ENCODE peak calls at places on chromosomes 13 and 19, in five cellular contexts. V, K, R, A and U are unnamed samples.

GRCh38 chr13:113904411-113904810 is 40.5 kb upstream of the GAS6 start:
- DNase-seq in R (peak; percentile 64), V (no peak), A (peak; percentile 42), K (no peak), U (no peak)

GRCh38 chr13:42102961-42103688 is 54.7 kb downstream of the DGKH start:
- DNase-seq in V (peak; percentile 58), K (peak; percentile 49), R (no peak), A (no peak), U (no peak)

GRCh38 chr13:65913173-65913572 is 1317.0 kb downstream of the PCDH9 start:
- DNase-seq in A (no peak), K (peak; percentile 37), V (peak; percentile 90), R (no peak), U (peak; percentile 71)

GRCh38 chr19:38251564-38252051 is 4.6 kb downstream of the PPP1R14A start:
- DNase-seq in A (no peak), V (no peak), R (no peak), K (no peak), U (no peak)

GRCh38 chr19:1308718-1309117 is 23.0 kb downstream of the EFNA2 start:
- DNase-seq in K (no peak), A (no peak), V (no peak), R (no peak), U (no peak)

GRCh38 chr13:42894765-42895181 is 97.3 kb downstream of the EPSTI1 start:
- DNase-seq in A (no peak), R (peak; percentile 49), K (no peak), V (peak; percentile 58), U (no peak)

GRCh38 chr19:11538232-11539036 is at the start of gene CNN1:
- DNase-seq in K (no peak), A (peak; percentile 66), R (no peak), V (peak; percentile 63), U (no peak)

GRCh38 chr13:82356667-82357066 is 1525.6 kb downstream of the SLITRK1 start:
- DNase-seq in A (no peak), K (no peak), R (no peak), V (peak; percentile 5), U (peak; percentile 2)

GRCh38 chr19:16380943-16381755 is 56.5 kb downstream of the KLF2 start:
- DNase-seq in K (no peak), R (peak; percentile 3), A (no peak), V (no peak), U (no peak)

GRCh38 chr13:61685683-61686013 is 270.0 kb upstream of the PCDH20 start:
- DNase-seq in A (no peak), V (peak; percentile 12), K (no peak), R (no peak), U (no peak)

GRCh38 chr19:14182481-14182880 is 23.5 kb downstream of the ADGRL1 start:
- DNase-seq in V (no peak), A (no peak), R (no peak), K (no peak), U (no peak)

GRCh38 chr19:1027953-1028902 is 1.8 kb downstream of the CNN2 start:
- DNase-seq in V (peak; percentile 99), A (peak; percentile 78), K (peak; percentile 66), R (peak; percentile 84), U (peak; percentile 92)

GRCh38 chr19:610801-611505 is 21.3 kb downstream of the HCN2 start:
- DNase-seq in A (no peak), V (peak; percentile 97), R (peak; percentile 35), K (no peak), U (peak; percentile 69)

GRCh38 chr13:42892760-42893159 is 99.3 kb downstream of the EPSTI1 start:
- DNase-seq in R (no peak), A (no peak), V (no peak), K (no peak), U (no peak)

GRCh38 chr19:860481-861098 is 1.1 kb downstream of the CFD start:
- DNase-seq in A (no peak), V (peak; percentile 37), R (peak; percentile 67), K (no peak), U (peak; percentile 23)

GRCh38 chr13:99496322-99497142 is 4.7 kb upstream of the TM9SF2 start:
- DNase-seq in K (no peak), A (no peak), R (peak; percentile 32), V (no peak), U (peak; percentile 20)

GRCh38 chr13:54750521-54750920 is 1721.9 kb downstream of the OLFM4 start:
- DNase-seq in A (no peak), V (no peak), K (no peak), R (peak; percentile 11), U (no peak)

GRCh38 chr19:18098891-18099622 is 1.5 kb downstream of the MAST3 start:
- DNase-seq in V (no peak), A (no peak), R (peak; percentile 30), K (no peak), U (no peak)

GRCh38 chr19:35116085-35116801 is 620 bp downstream of the FXYD3 start:
- DNase-seq in A (peak; percentile 80), K (no peak), R (peak; percentile 69), V (no peak), U (no peak)

GRCh38 chr13:67223024-67223423 is 7.1 kb downstream of the PCDH9 start:
- DNase-seq in R (no peak), A (no peak), K (no peak), V (peak; percentile 65), U (peak; percentile 21)

GRCh38 chr13:52961196-52961845 is 67.3 kb upstream of the OLFM4 start:
- DNase-seq in V (no peak), A (no peak), R (no peak), K (no peak), U (no peak)

GRCh38 chr13:83884141-83884540 is 1.9 kb upstream of the SLITRK1 start:
- DNase-seq in V (no peak), K (no peak), A (no peak), R (no peak), U (peak; percentile 59)
- TF ChIP-seq CTCF in V (no peak), K (no peak), A (no peak), R (no peak), U (no peak)

GRCh38 chr19:30047355-30047895 is 105.4 kb downstream of the URI1 start:
- DNase-seq in R (no peak), A (no peak), K (no peak), V (no peak), U (no peak)

GRCh38 chr19:30049226-30049625 is 107.2 kb downstream of the URI1 start:
- DNase-seq in A (no peak), R (no peak), K (no peak), V (no peak), U (no peak)

GRCh38 chr19:30044273-30045259 is 102.5 kb downstream of the URI1 start:
- DNase-seq in R (no peak), K (no peak), V (no peak), A (no peak), U (no peak)

GRCh38 chr19:30049844-30050667 is 108.0 kb downstream of the URI1 start:
- DNase-seq in A (no peak), R (no peak), V (no peak), K (no peak), U (no peak)

DNA sequence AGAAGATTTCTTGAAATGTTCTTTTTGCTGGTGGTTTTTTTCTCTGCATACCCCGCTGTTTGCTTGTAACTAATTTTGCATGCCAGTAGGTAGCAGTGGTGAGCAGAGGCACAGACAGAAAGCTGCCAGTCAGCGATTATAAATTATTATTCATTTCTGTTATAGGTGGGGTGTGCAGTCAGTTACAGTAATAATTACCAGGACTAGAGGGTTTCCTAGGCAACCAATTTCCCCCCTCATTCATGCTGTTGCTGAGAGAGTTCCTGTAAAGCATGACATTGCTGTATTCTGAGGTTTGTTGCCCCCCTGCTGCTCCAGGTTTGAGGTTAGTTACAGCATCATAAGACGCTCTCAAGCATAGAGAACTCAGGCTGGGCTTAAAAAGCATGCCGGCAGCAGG is 104.5 kb downstream of the URI1 start:
- DNase-seq in A (no peak), K (no peak), R (no peak), V (peak; percentile 72), U (no peak)
- TF ChIP-seq CTCF in A (no peak), K (peak; percentile 64), R (no peak), V (peak; percentile 64), U (peak; percentile 64)

DNA sequence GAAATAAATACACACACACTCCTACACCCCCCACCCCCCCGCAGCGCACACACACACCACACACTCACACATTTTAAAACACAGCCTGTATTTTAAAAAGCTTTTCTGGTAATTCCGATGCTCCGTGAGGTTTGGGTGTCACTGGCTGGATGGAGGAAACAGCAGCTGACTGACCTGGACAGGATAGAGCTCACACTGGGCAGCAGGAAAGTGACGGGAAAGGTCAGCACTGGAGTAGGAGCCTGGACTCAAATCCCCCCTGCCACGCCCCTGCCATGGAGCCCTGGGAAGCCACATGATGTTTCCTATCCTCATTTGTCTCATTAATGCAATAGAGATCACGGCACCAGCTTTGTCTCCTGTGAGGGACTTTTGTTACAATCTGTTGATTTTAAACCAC is 49.3 kb upstream of the STARD13 start:
- DNase-seq in R (no peak), A (no peak), K (no peak), V (no peak), U (no peak)
- TF ChIP-seq CTCF in R (no peak), A (no peak), K (no peak), V (no peak), U (no peak)

DNA sequence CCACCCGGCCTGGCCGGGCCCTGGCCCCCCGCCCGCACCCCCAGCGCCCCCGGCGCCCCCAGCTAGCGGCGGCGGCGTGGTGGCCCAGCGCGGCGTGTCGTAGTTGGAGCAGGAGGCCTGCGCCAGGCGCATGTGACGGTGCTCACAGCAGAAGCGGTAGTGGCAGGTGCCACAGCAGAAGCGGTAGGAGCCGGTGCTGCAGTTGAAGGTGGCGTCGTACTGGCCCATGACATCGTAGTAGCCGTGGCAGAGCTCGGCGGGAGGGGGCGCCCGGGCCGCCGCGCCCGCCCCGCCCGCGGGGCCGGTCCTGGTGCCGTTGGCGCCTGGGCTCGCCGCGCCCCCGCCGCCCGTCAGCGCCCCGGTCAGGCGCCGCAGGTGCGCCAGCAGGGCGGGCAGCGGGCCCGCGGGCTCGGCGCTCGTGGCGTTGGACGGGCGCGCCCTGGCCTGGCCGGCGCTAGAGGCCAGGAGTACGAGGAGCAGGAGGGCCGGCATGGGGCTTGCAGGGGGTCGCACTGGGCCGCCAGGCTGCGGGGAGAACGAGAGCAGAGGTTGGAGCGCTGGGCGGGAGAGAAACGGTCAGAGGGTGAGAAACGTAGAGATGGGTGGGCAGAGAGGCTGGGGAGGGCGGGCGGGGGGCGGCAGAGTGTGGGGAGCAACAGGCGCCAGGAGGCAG is 592 bp downstream of the SHISA7 start:
- DNase-seq in V (no peak), R (no peak), K (no peak), A (no peak), U (no peak)
- TF ChIP-seq CTCF in V (no peak), R (no peak), K (no peak), A (no peak), U (no peak)